ENCODE peak calls at places on chromosomes 6 and 20, in four cellular contexts. O is H1, U is HepG2, W is GM12878. D is an unnamed sample.

GRCh38 chr6:44667226-44667625 is 279.7 kb downstream of the CDC5L start:
- DNase-seq in W (no peak), U (peak; percentile 20), O (no peak), D (no peak)

GRCh38 chr6:136782021-136782770 is 10.1 kb downstream of the MAP3K5 start:
- DNase-seq in W (no peak), U (no peak), O (no peak), D (no peak)

GRCh38 chr6:42426191-42426590 is 25.5 kb downstream of the TRERF1 start:
- DNase-seq in O (no peak), W (no peak), U (no peak), D (no peak)

GRCh38 chr6:131453803-131454202 is 119.2 kb upstream of the ARG1 start:
- DNase-seq in U (no peak), W (no peak), O (no peak), D (no peak)

GRCh38 chr6:125711013-125711675 is 38.3 kb upstream of the HEY2 start:
- DNase-seq in W (no peak), O (no peak), U (no peak), D (no peak)

GRCh38 chr6:158805698-158806373 is 13.3 kb downstream of the EZR start:
- DNase-seq in O (no peak), U (no peak), W (no peak), D (no peak)

GRCh38 chr6:24274441-24275083 is 83.3 kb downstream of the DCDC2 start:
- DNase-seq in O (no peak), W (no peak), U (no peak), D (no peak)

GRCh38 chr20:54174452-54175175 is 828 bp upstream of the CYP24A1 start:
- DNase-seq in O (no peak), W (no peak), U (peak; percentile 56), D (no peak)

GRCh38 chr20:44104807-44105517 is 82.0 kb downstream of the JPH2 start:
- DNase-seq in W (no peak), O (no peak), U (no peak), D (no peak)

GRCh38 chr20:57881466-57882405 is 171.9 kb upstream of the PMEPA1 start:
- DNase-seq in W (no peak), U (no peak), O (no peak), D (no peak)

GRCh38 chr20:57880155-57880648 is 170.4 kb upstream of the PMEPA1 start:
- DNase-seq in U (no peak), O (no peak), W (no peak), D (no peak)

GRCh38 chr20:57884956-57885355 is 175.1 kb upstream of the PMEPA1 start:
- DNase-seq in U (no peak), O (no peak), W (no peak), D (no peak)

GRCh38 chr20:57883761-57884160 is 173.9 kb upstream of the PMEPA1 start:
- DNase-seq in O (no peak), U (no peak), W (no peak), D (no peak)

DNA sequence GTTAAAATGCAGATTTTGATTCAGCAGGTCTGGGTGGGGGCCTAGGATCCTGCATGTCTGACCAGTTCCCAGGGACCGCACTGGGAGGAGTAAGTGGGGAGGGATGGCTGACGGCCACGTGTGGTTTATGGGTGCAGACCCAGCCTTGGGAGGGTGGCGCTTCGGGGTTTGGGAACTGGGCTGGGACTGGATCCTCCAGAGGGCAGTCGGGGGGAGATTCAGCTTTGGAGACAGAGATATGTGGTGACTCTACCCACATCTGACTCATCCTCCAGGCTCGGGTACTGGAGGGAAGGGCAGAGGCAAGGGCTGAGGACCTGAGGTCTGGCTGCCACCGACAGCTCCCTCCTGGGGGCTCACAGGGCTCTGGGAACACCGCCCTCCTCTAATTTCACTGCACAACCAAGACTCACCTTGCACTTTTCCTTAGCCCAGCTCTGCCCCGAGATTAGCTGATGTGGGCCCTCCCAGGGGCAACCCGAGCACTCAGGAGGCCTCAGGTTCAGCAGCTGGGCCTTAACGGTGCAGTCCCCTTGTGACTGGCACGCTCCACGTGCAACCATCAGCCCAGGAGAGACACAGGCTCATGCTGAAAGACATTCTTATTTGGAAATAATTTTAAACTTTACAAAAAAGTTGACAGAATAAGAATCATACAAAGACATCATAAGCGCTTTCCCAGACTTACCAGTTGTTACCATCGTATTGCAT is 172.8 kb upstream of the PMEPA1 start:
- DNase-seq in O (no peak), U (no peak), W (no peak), D (no peak)
- TF ChIP-seq YY1 in O (no peak), U (no peak), W (no peak), D (no peak)

DNA sequence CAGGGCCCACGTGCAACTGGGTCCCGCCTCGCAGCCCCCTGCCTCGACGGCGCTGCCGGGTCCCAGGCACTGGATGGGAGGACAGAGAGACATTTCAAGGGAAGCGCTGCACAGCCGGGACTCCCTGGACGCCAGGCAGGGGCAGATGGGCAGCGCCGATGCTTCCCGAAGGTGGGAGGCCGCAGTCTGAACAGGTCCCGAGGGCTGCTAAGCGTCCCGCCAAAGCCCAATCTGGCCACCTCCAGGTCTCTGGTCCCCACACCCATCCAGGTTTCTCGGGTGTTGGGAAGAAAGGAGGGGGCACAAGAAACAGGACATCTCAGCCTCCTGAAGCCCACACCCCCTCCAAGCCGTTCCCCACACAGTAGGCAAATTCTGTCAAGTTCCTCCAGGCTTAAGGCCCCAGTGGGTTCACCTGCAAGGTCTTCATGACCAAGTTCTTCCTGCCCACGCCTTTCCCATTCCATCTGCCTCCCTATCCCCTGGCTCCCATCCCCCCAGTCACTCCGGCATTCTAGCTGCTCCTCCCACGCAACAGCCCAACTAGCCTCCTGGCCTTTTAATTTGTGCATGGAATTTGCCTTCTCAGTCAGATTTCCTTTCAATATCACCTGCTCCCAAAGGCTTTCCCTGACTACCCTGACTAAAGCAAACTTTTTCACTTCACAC is 5.4 kb upstream of the CPXM1 start:
- DNase-seq in O (no peak), U (no peak), W (no peak), D (no peak)
- TF ChIP-seq SUZ12 in O (peak; percentile 73), U (no peak), W (no peak), D (no peak)

GRCh38 chr6:167402195-167402686 is 77.4 kb downstream of the TTLL2 start:
- DNase-seq in O (no peak), W (no peak), U (no peak), D (no peak)

GRCh38 chr6:167401525-167402194 is 76.8 kb downstream of the TTLL2 start:
- DNase-seq in U (no peak), W (no peak), O (no peak), D (no peak)

GRCh38 chr6:167404385-167405049 is 79.6 kb downstream of the TTLL2 start:
- DNase-seq in W (no peak), O (no peak), U (no peak), D (no peak)

GRCh38 chr6:167405778-167406532 is 81.1 kb downstream of the TTLL2 start:
- DNase-seq in O (no peak), W (no peak), U (no peak), D (no peak)

DNA sequence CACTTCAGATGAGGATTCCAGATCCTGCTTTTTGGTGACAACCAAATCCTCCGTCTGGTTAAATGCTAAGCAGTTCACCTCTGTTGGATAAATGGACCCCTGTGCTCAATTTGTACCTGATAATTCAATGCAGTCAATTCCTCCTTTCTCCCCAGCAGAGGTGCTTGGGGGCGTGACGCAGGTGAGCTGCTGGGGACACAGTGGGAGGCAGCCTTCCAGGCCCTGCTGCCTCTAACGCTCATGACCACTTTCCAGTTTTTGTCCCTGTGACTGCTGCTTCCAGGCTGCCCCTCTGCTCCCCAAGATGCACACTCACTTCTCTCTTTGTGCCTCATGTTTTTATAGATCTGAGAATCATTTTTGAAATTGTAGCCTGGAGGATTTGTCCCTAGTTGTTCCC is 78.5 kb downstream of the TTLL2 start:
- DNase-seq in O (no peak), W (no peak), U (no peak), D (no peak)
- H3K9me3 ChIP-seq in O (no peaks in the 10 kb centered on the region), W (no peaks in the 10 kb centered on the region), U (no peaks in the 10 kb centered on the region), D (no peaks in the 10 kb centered on the region)

GRCh38 chr6:33057222-33058150 is 16.0 kb downstream of the HLA-DPA1 start:
- DNase-seq in W (no peak), O (no peak), U (no peak), D (no peak)

GRCh38 chr6:33050013-33050800 is 23.2 kb downstream of the HLA-DPA1 start:
- DNase-seq in U (no peak), O (no peak), W (no peak), D (no peak)

GRCh38 chr6:33052627-33053026 is 20.8 kb downstream of the HLA-DPA1 start:
- DNase-seq in U (no peak), O (no peak), W (no peak), D (no peak)

GRCh38 chr6:33049323-33049722 is 24.1 kb downstream of the HLA-DPA1 start:
- DNase-seq in O (no peak), W (no peak), U (no peak), D (no peak)

GRCh38 chr6:33053230-33053629 is 20.2 kb downstream of the HLA-DPA1 start:
- DNase-seq in O (no peak), U (peak; percentile 88), W (no peak), D (no peak)
- TF ChIP-seq YY1 in O (no peak), U (no peak), W (no peak), D (no peak)

GRCh38 chr6:104955491-104955890 is 1.4 kb upstream of the LIN28B start:
- DNase-seq in W (no peak), O (no peak), U (no peak), D (no peak)
- TF ChIP-seq SUZ12 in W (no peak), O (no peak), U (no peak), D (no peak)

GRCh38 chr6:100463685-100464161 is 998 bp downstream of the SIM1 start:
- DNase-seq in O (no peak), U (no peak), W (no peak), D (no peak)

GRCh38 chr6:100461273-100461919 is 3.3 kb downstream of the SIM1 start:
- DNase-seq in O (no peak), W (no peak), U (no peak), D (no peak)

GRCh38 chr6:100461920-100462295 is 2.8 kb downstream of the SIM1 start:
- DNase-seq in W (peak; percentile 4), U (no peak), O (no peak), D (no peak)

GRCh38 chr6:100462990-100463684 is 1.6 kb downstream of the SIM1 start:
- DNase-seq in W (no peak), U (no peak), O (no peak), D (no peak)

GRCh38 chr6:100462396-100462795 is 2.3 kb downstream of the SIM1 start:
- DNase-seq in O (no peak), U (no peak), W (no peak), D (no peak)
- H3K9me3 ChIP-seq in O (no peaks in the 10 kb centered on the region), U (no peaks in the 10 kb centered on the region), W (peaks cover 2% of the 10 kb centered on the region), D (no peaks in the 10 kb centered on the region)